ENCODE peak calls at places on chromosome 1, in eight cellular contexts. D is stimulated activated CD8-positive, alpha-beta memory T cell treated with anti-CD3 and anti-CD28 coated beads, Interleukin-7, amount 100 ng/mL, for 48 hours; G is heart right ventricle; H is stimulated activated CD4-positive, alpha-beta T cell treated with anti-CD3 and anti-CD28 coated beads, Interleukin-1b, Interleukin-23, amount 100 ng/mL, for 1 hour; Z is choroid plexus epithelial cell; W is T-helper 17 cell; U is activated CD4-positive, alpha-beta T cell treated with anti-CD3 and anti-CD28 coated beads, Interleukin-2, amount 50 U/mL, for 1 hour; N is T-helper 2 cell. L is an unnamed sample.
A peak's percentile ranks its signal among the peaks of the same experiment; 100 is the strongest.

GRCh38 chr1:5119496-5120234 is 465.3 kb downstream of the AJAP1 start:
- DNase-seq in D (no peak), G (no peak), H (no peak), Z (no peak), W (no peak), U (no peak), N (no peak), L (no peak)

GRCh38 chr1:1168156-1168450 is 5.6 kb upstream of the TTLL10 start:
- DNase-seq in D (no peak), G (no peak), H (no peak), Z (no peak), W (no peak), U (no peak), N (no peak), L (no peak)

GRCh38 chr1:97192872-97193572 is 471.4 kb downstream of the PTBP2 start:
- DNase-seq in D (no peak), G (no peak), H (no peak), Z (peak; percentile 98), W (no peak), U (no peak), N (peak; percentile 7), L (peak; percentile 96)

GRCh38 chr1:171161431-171161830 is 23.7 kb upstream of the FMO2 start:
- DNase-seq in D (no peak), G (no peak), H (no peak), Z (no peak), W (no peak), U (no peak), N (no peak), L (no peak)

GRCh38 chr1:184052194-184052559 is 647 bp downstream of the TSEN15 start:
- DNase-seq in D (no peak), G (no peak), H (no peak), Z (peak; percentile 21), W (no peak), U (no peak), N (no peak), L (no peak)

GRCh38 chr1:155080250-155081228 is 1.9 kb downstream of the EFNA3 start:
- DNase-seq in D (no peak), G (peak; percentile 19), H (no peak), Z (no peak), W (peak; percentile 44), U (no peak), N (peak; percentile 51), L (no peak)

GRCh38 chr1:241612533-241613505 is 27.4 kb downstream of the CHML start:
- DNase-seq in D (no peak), G (no peak), H (no peak), Z (peak; percentile 96), W (no peak), U (no peak), N (no peak), L (peak; percentile 96)

GRCh38 chr1:217622042-217622441 is 8.8 kb downstream of the GPATCH2 start:
- DNase-seq in D (no peak), G (no peak), H (no peak), Z (no peak), W (no peak), U (no peak), N (peak; percentile 8), L (no peak)

GRCh38 chr1:201693887-201694614 is 134.9 kb upstream of the IPO9 start:
- DNase-seq in D (no peak), G (no peak), H (no peak), Z (no peak), W (no peak), U (no peak), N (no peak), L (no peak)

GRCh38 chr1:208203127-208203847 is 40.9 kb downstream of the PLXNA2 start:
- DNase-seq in D (no peak), G (peak; percentile 71), H (no peak), Z (peak; percentile 78), W (no peak), U (no peak), N (no peak), L (peak; percentile 87)

GRCh38 chr1:1218524-1219200 is 4.7 kb upstream of the TNFRSF4 start:
- DNase-seq in D (no peak), G (no peak), H (no peak), Z (no peak), W (no peak), U (no peak), N (no peak), L (no peak)

GRCh38 chr1:22142315-22143064 is 407 bp downstream of the WNT4 start:
- DNase-seq in D (no peak), G (no peak), H (no peak), Z (peak; percentile 28), W (no peak), U (no peak), N (no peak), L (peak; percentile 47)